ENCODE peak calls at places on chromosomes 5 and 9, in ten cellular contexts. I is EH; M is activated naive CD8-positive, alpha-beta T cell treated with anti-CD3 and anti-CD28 coated beads, Interleukin-2, amount 50 U/mL, for 16 hours; Y is hepatocyte; W is NCI-H2029; G is activated effector memory CD4-positive, alpha-beta T cell treated with Interleukin-2 at 50 U/mL for 16 hours; U is Kasumi-1; A is caudate nucleus; K is T follicular helper cell; O is CD4-positive, alpha-beta memory T cell. V is an unnamed sample.

GRCh38 chr5:156971415-156971814 is 8.4 kb upstream of the TIMD4 start:
- DNase-seq in I (no peak), M (no peak), Y (no peak), W (no peak), G (no peak), U (no peak), A (no peak), K (no peak), O (no peak), V (no peak)

GRCh38 chr9:84615574-84615973 is 54.0 kb upstream of the NTRK2 start:
- DNase-seq in I (no peak), M (no peak), Y (no peak), W (no peak), G (no peak), U (no peak), A (no peak), K (no peak), O (no peak), V (no peak)

GRCh38 chr9:5442400-5443011 is 4.8 kb upstream of the PLGRKT start:
- DNase-seq in I (peak), M (no peak), Y (peak), W (peak), G (no peak), U (peak), A (peak), K (no peak), O (no peak), V (no peak)

GRCh38 chr5:66440202-66440680 is 156.0 kb upstream of the MAST4 start:
- DNase-seq in I (peak), M (no peak), Y (peak), W (peak), G (no peak), U (peak), A (no peak), K (no peak), O (no peak), V (no peak)

GRCh38 chr5:139492700-139493192 is 10.2 kb upstream of the STING1 start:
- DNase-seq in I (peak), M (no peak), Y (no peak), W (no peak), G (no peak), U (peak), A (no peak), K (no peak), O (no peak), V (peak)

GRCh38 chr9:129561594-129562281 is 59.2 kb downstream of the C9orf50 start:
- DNase-seq in I (peak), M (no peak), Y (no peak), W (peak), G (no peak), U (no peak), A (peak), K (no peak), O (no peak), V (no peak)

GRCh38 chr5:113034182-113034773 is 57.7 kb downstream of the DCP2 start:
- DNase-seq in I (peak), M (no peak), Y (no peak), W (no peak), G (no peak), U (no peak), A (no peak), K (no peak), O (no peak), V (no peak)

GRCh38 chr9:35566417-35566816 is 38.6 kb upstream of the TESK1 start:
- DNase-seq in I (peak), M (no peak), Y (no peak), W (no peak), G (no peak), U (peak), A (no peak), K (no peak), O (no peak), V (no peak)

GRCh38 chr9:21996438-21996837 is 1.8 kb downstream of the CDKN2B-AS1 start:
- DNase-seq in I (no peak), M (no peak), Y (no peak), W (peak), G (no peak), U (no peak), A (no peak), K (no peak), O (no peak), V (no peak)

GRCh38 chr9:112572416-112572815 is 85.8 kb downstream of the KIAA1958 start:
- DNase-seq in I (no peak), M (no peak), Y (no peak), W (peak), G (no peak), U (no peak), A (no peak), K (no peak), O (no peak), V (no peak)

GRCh38 chr9:76153902-76154629 is 240.2 kb downstream of the RFK start:
- DNase-seq in I (no peak), M (no peak), Y (no peak), W (peak), G (no peak), U (no peak), A (no peak), K (no peak), O (no peak), V (no peak)

GRCh38 chr5:12217039-12217438 is 312.8 kb upstream of the CTNND2 start:
- DNase-seq in I (no peak), M (no peak), Y (no peak), W (no peak), G (no peak), U (no peak), A (no peak), K (no peak), O (no peak), V (no peak)

GRCh38 chr9:132881826-132882225 is 3.1 kb downstream of the SPACA9 start:
- DNase-seq in I (no peak), M (no peak), Y (no peak), W (no peak), G (no peak), U (no peak), A (no peak), K (no peak), O (no peak), V (no peak)

GRCh38 chr5:136098171-136098570 is 34.5 kb upstream of the SMAD5 start:
- DNase-seq in I (no peak), M (no peak), Y (no peak), W (no peak), G (no peak), U (no peak), A (no peak), K (no peak), O (no peak), V (no peak)

GRCh38 chr9:110050925-110051355 is 157.0 kb downstream of the C9orf152 start:
- DNase-seq in I (peak), M (no peak), Y (no peak), W (no peak), G (no peak), U (peak), A (no peak), K (no peak), O (peak), V (peak)

GRCh38 chr5:71586941-71587708 is at the start of gene MCCC2:
- DNase-seq in I (peak), M (peak), Y (peak), W (peak), G (peak), U (peak), A (peak), K (peak), O (peak), V (peak)

GRCh38 chr5:2996248-2996647 is 244.8 kb upstream of the IRX2 start:
- DNase-seq in I (no peak), M (no peak), Y (no peak), W (no peak), G (no peak), U (no peak), A (no peak), K (no peak), O (no peak), V (no peak)

GRCh38 chr5:124264499-124264898 is 481.9 kb downstream of the ZNF608 start:
- DNase-seq in I (no peak), M (no peak), Y (no peak), W (no peak), G (no peak), U (no peak), A (no peak), K (no peak), O (no peak), V (no peak)

GRCh38 chr5:40985501-40985900 is 76.2 kb downstream of the C7 start:
- DNase-seq in I (no peak), M (no peak), Y (no peak), W (no peak), G (no peak), U (no peak), A (no peak), K (no peak), O (no peak), V (no peak)